ENCODE peak calls at places on chromosomes 13 and 19, in six cellular contexts. One of them, this sample, is unnamed.

GRCh38 chr19:40165362-40165937 is 25.8 kb upstream of the MAP3K10 start:
- DNase-seq in IMR-90: no peak
- DNase-seq in C1 segment of cervical spinal cord: no peak
- DNase-seq in HS-27A: no peak
- DNase-seq in activated CD4-positive, CD25-positive, alpha-beta regulatory T cell treated with anti-CD3 and anti-CD28 coated beads, Interleukin-2, amount 50 U/mL, for 16 hours: peak; percentile 29
- DNase-seq in stimulated activated CD4-positive, alpha-beta T cell treated with anti-CD3 and anti-CD28 coated beads, Interleukin-1b, Interleukin-23, amount 100 ng/mL, for 24 hours: peak; percentile 45
- DNase-seq in this sample: no peak

GRCh38 chr13:34369925-34370324 is 552.0 kb downstream of the RFC3 start:
- DNase-seq in IMR-90: no peak
- DNase-seq in C1 segment of cervical spinal cord: peak; percentile 40
- DNase-seq in HS-27A: no peak
- DNase-seq in activated CD4-positive, CD25-positive, alpha-beta regulatory T cell treated with anti-CD3 and anti-CD28 coated beads, Interleukin-2, amount 50 U/mL, for 16 hours: no peak
- DNase-seq in stimulated activated CD4-positive, alpha-beta T cell treated with anti-CD3 and anti-CD28 coated beads, Interleukin-1b, Interleukin-23, amount 100 ng/mL, for 24 hours: no peak
- DNase-seq in this sample: no peak

GRCh38 chr13:29924951-29925350 is 74.5 kb upstream of the UBL3 start:
- DNase-seq in IMR-90: no peak
- DNase-seq in C1 segment of cervical spinal cord: no peak
- DNase-seq in HS-27A: no peak
- DNase-seq in activated CD4-positive, CD25-positive, alpha-beta regulatory T cell treated with anti-CD3 and anti-CD28 coated beads, Interleukin-2, amount 50 U/mL, for 16 hours: no peak
- DNase-seq in stimulated activated CD4-positive, alpha-beta T cell treated with anti-CD3 and anti-CD28 coated beads, Interleukin-1b, Interleukin-23, amount 100 ng/mL, for 24 hours: no peak
- DNase-seq in this sample: no peak

GRCh38 chr19:45097776-45098520 is 5.0 kb downstream of the PPP1R37 start:
- DNase-seq in IMR-90: peak; percentile 98
- DNase-seq in C1 segment of cervical spinal cord: no peak
- DNase-seq in HS-27A: peak; percentile 73
- DNase-seq in activated CD4-positive, CD25-positive, alpha-beta regulatory T cell treated with anti-CD3 and anti-CD28 coated beads, Interleukin-2, amount 50 U/mL, for 16 hours: no peak
- DNase-seq in stimulated activated CD4-positive, alpha-beta T cell treated with anti-CD3 and anti-CD28 coated beads, Interleukin-1b, Interleukin-23, amount 100 ng/mL, for 24 hours: no peak
- DNase-seq in this sample: no peak

GRCh38 chr19:51366050-51366998 is at the start of gene ETFB:
- DNase-seq in IMR-90: peak; percentile 96
- DNase-seq in C1 segment of cervical spinal cord: peak; percentile 98
- DNase-seq in HS-27A: peak; percentile 88
- DNase-seq in activated CD4-positive, CD25-positive, alpha-beta regulatory T cell treated with anti-CD3 and anti-CD28 coated beads, Interleukin-2, amount 50 U/mL, for 16 hours: peak; percentile 87
- DNase-seq in stimulated activated CD4-positive, alpha-beta T cell treated with anti-CD3 and anti-CD28 coated beads, Interleukin-1b, Interleukin-23, amount 100 ng/mL, for 24 hours: peak; percentile 81
- DNase-seq in this sample: no peak

GRCh38 chr13:98565726-98566577 is 11.0 kb downstream of the STK24 start:
- DNase-seq in IMR-90: no peak
- DNase-seq in C1 segment of cervical spinal cord: peak; percentile 34
- DNase-seq in HS-27A: no peak
- DNase-seq in activated CD4-positive, CD25-positive, alpha-beta regulatory T cell treated with anti-CD3 and anti-CD28 coated beads, Interleukin-2, amount 50 U/mL, for 16 hours: no peak
- DNase-seq in stimulated activated CD4-positive, alpha-beta T cell treated with anti-CD3 and anti-CD28 coated beads, Interleukin-1b, Interleukin-23, amount 100 ng/mL, for 24 hours: no peak
- DNase-seq in this sample: no peak

GRCh38 chr19:44850641-44851109 is 4.6 kb downstream of the NECTIN2 start:
- DNase-seq in IMR-90: no peak
- DNase-seq in C1 segment of cervical spinal cord: no peak
- DNase-seq in HS-27A: no peak
- DNase-seq in activated CD4-positive, CD25-positive, alpha-beta regulatory T cell treated with anti-CD3 and anti-CD28 coated beads, Interleukin-2, amount 50 U/mL, for 16 hours: no peak
- DNase-seq in stimulated activated CD4-positive, alpha-beta T cell treated with anti-CD3 and anti-CD28 coated beads, Interleukin-1b, Interleukin-23, amount 100 ng/mL, for 24 hours: no peak
- DNase-seq in this sample: no peak

GRCh38 chr19:7263066-7263465 is 31.1 kb downstream of the INSR start:
- DNase-seq in IMR-90: no peak
- DNase-seq in C1 segment of cervical spinal cord: no peak
- DNase-seq in HS-27A: no peak
- DNase-seq in activated CD4-positive, CD25-positive, alpha-beta regulatory T cell treated with anti-CD3 and anti-CD28 coated beads, Interleukin-2, amount 50 U/mL, for 16 hours: no peak
- DNase-seq in stimulated activated CD4-positive, alpha-beta T cell treated with anti-CD3 and anti-CD28 coated beads, Interleukin-1b, Interleukin-23, amount 100 ng/mL, for 24 hours: no peak
- DNase-seq in this sample: no peak

GRCh38 chr19:48896191-48896720 is 2.3 kb downstream of the TULP2 start:
- DNase-seq in IMR-90: no peak
- DNase-seq in C1 segment of cervical spinal cord: peak; percentile 36
- DNase-seq in HS-27A: no peak
- DNase-seq in activated CD4-positive, CD25-positive, alpha-beta regulatory T cell treated with anti-CD3 and anti-CD28 coated beads, Interleukin-2, amount 50 U/mL, for 16 hours: no peak
- DNase-seq in stimulated activated CD4-positive, alpha-beta T cell treated with anti-CD3 and anti-CD28 coated beads, Interleukin-1b, Interleukin-23, amount 100 ng/mL, for 24 hours: no peak
- DNase-seq in this sample: no peak

GRCh38 chr13:57631607-57632275 is at the start of gene PCDH17:
- DNase-seq in IMR-90: no peak
- DNase-seq in C1 segment of cervical spinal cord: peak; percentile 16
- DNase-seq in HS-27A: no peak
- DNase-seq in activated CD4-positive, CD25-positive, alpha-beta regulatory T cell treated with anti-CD3 and anti-CD28 coated beads, Interleukin-2, amount 50 U/mL, for 16 hours: no peak
- DNase-seq in stimulated activated CD4-positive, alpha-beta T cell treated with anti-CD3 and anti-CD28 coated beads, Interleukin-1b, Interleukin-23, amount 100 ng/mL, for 24 hours: no peak
- DNase-seq in this sample: peak; percentile 37

This sample was measured in NCI-H187.